ENCODE peak calls at places on chromosome 16, in seven cellular contexts. Y is suprapubic skin, Q is AG09309, V is aorta, B is AG04450, K is pancreas, C is A673. N is an unnamed sample.
A peak's percentile ranks its signal among the peaks of the same experiment; 100 is the strongest.

GRCh38 chr16:77551352-77551751 is 116.5 kb upstream of the ADAMTS18 start:
- DNase-seq in Y (no peak), Q (no peak), V (no peak), B (no peak), K (no peak), C (no peak), N (no peak)

GRCh38 chr16:78704421-78704820 is 605.0 kb downstream of the WWOX start:
- DNase-seq in Y (no peak), Q (no peak), V (no peak), B (no peak), K (no peak), C (peak; percentile 67), N (no peak)

GRCh38 chr16:62625291-62625690 is 589.1 kb upstream of the CDH8 start:
- DNase-seq in Y (no peak), Q (no peak), V (no peak), B (no peak), K (no peak), C (no peak), N (no peak)

GRCh38 chr16:24409045-24409444 is 130.3 kb upstream of the RBBP6 start:
- DNase-seq in Y (no peak), Q (no peak), V (no peak), B (no peak), K (no peak), C (peak; percentile 23), N (no peak)

GRCh38 chr16:85583491-85584181 is 29.5 kb upstream of the GSE1 start:
- DNase-seq in Y (no peak), Q (peak; percentile 55), V (no peak), B (peak; percentile 56), K (no peak), C (peak; percentile 68), N (no peak)

GRCh38 chr16:86635181-86635580 is 56.8 kb downstream of the FOXL1 start:
- DNase-seq in Y (no peak), Q (no peak), V (peak; percentile 66), B (no peak), K (no peak), C (peak; percentile 92), N (no peak)

GRCh38 chr16:87249425-87249824 is 67.8 kb downstream of the C16orf95 start:
- DNase-seq in Y (peak; percentile 63), Q (no peak), V (no peak), B (no peak), K (no peak), C (no peak), N (peak; percentile 51)

GRCh38 chr16:72024862-72025382 is 16.4 kb downstream of the DHODH start:
- DNase-seq in Y (no peak), Q (no peak), V (no peak), B (no peak), K (no peak), C (no peak), N (no peak)

GRCh38 chr16:9415588-9415987 is 324.1 kb downstream of the HAPSTR1 start:
- DNase-seq in Y (no peak), Q (no peak), V (no peak), B (no peak), K (no peak), C (no peak), N (no peak)

GRCh38 chr16:82769845-82770244 is 143.1 kb downstream of the CDH13 start:
- DNase-seq in Y (no peak), Q (no peak), V (peak; percentile 53), B (no peak), K (no peak), C (no peak), N (no peak)

GRCh38 chr16:1511662-1512061 is 18.5 kb downstream of the TELO2 start:
- DNase-seq in Y (no peak), Q (no peak), V (no peak), B (no peak), K (no peak), C (no peak), N (no peak)

GRCh38 chr16:4330277-4330882 is 14.5 kb downstream of the GLIS2 start:
- DNase-seq in Y (peak; percentile 93), Q (no peak), V (peak; percentile 89), B (no peak), K (peak; percentile 69), C (no peak), N (peak; percentile 92)

GRCh38 chr16:69410285-69410990 is 14.0 kb upstream of the CYB5B start:
- DNase-seq in Y (peak; percentile 9), Q (no peak), V (no peak), B (no peak), K (no peak), C (no peak), N (no peak)

GRCh38 chr16:57916735-57917450 is 54.0 kb downstream of the CNGB1 start:
- DNase-seq in Y (no peak), Q (no peak), V (no peak), B (no peak), K (no peak), C (no peak), N (no peak)

GRCh38 chr16:87099001-87099740 is 218.0 kb downstream of the C16orf95 start:
- DNase-seq in Y (no peak), Q (no peak), V (no peak), B (no peak), K (peak; percentile 91), C (no peak), N (no peak)

GRCh38 chr16:67942200-67942509 is 1.8 kb downstream of the LCAT start:
- DNase-seq in Y (no peak), Q (no peak), V (no peak), B (no peak), K (no peak), C (peak; percentile 37), N (no peak)

GRCh38 chr16:10658943-10659342 is 35.8 kb downstream of the TEKT5 start:
- DNase-seq in Y (no peak), Q (no peak), V (no peak), B (no peak), K (no peak), C (no peak), N (no peak)

GRCh38 chr16:20918486-20919239 is 18.1 kb downstream of the LYRM1 start:
- DNase-seq in Y (no peak), Q (no peak), V (peak; percentile 65), B (no peak), K (no peak), C (peak; percentile 19), N (peak; percentile 69)

GRCh38 chr16:78665373-78665772 is 565.9 kb downstream of the WWOX start:
- DNase-seq in Y (no peak), Q (no peak), V (no peak), B (no peak), K (no peak), C (no peak), N (no peak)

GRCh38 chr16:2512920-2513404 is 790 bp upstream of the ATP6V0C start:
- DNase-seq in Y (no peak), Q (no peak), V (peak; percentile 52), B (no peak), K (no peak), C (no peak), N (peak; percentile 69)

GRCh38 chr16:84356591-84357116 is 11.7 kb upstream of the ATP2C2 start:
- DNase-seq in Y (no peak), Q (no peak), V (no peak), B (no peak), K (no peak), C (no peak), N (no peak)

GRCh38 chr16:23691483-23692189 is 12.9 kb downstream of the PLK1 start:
- DNase-seq in Y (no peak), Q (no peak), V (no peak), B (no peak), K (no peak), C (no peak), N (no peak)

GRCh38 chr16:11955713-11956123 is 9.3 kb upstream of the TNFRSF17 start:
- DNase-seq in Y (peak; percentile 60), Q (peak; percentile 95), V (no peak), B (peak; percentile 87), K (no peak), C (peak; percentile 74), N (no peak)

GRCh38 chr16:24471616-24472015 is 67.8 kb upstream of the RBBP6 start:
- DNase-seq in Y (no peak), Q (no peak), V (no peak), B (no peak), K (no peak), C (peak; percentile 55), N (no peak)

GRCh38 chr16:19884021-19884485 is 595 bp downstream of the GPRC5B start:
- DNase-seq in Y (no peak), Q (no peak), V (no peak), B (no peak), K (peak; percentile 31), C (no peak), N (no peak)

GRCh38 chr16:89435051-89435450 is 55.3 kb downstream of the ANKRD11 start:
- DNase-seq in Y (no peak), Q (no peak), V (no peak), B (no peak), K (no peak), C (no peak), N (no peak)

GRCh38 chr16:89430436-89431157 is 59.8 kb downstream of the ANKRD11 start:
- DNase-seq in Y (no peak), Q (no peak), V (no peak), B (no peak), K (no peak), C (no peak), N (no peak)

GRCh38 chr16:89434490-89434889 is 55.9 kb downstream of the ANKRD11 start:
- DNase-seq in Y (no peak), Q (no peak), V (no peak), B (no peak), K (no peak), C (no peak), N (no peak)

GRCh38 chr16:89431158-89431584 is 59.2 kb downstream of the ANKRD11 start:
- DNase-seq in Y (no peak), Q (peak; percentile 38), V (no peak), B (peak; percentile 95), K (no peak), C (no peak), N (no peak)

GRCh38 chr16:89431616-89432015 is 58.7 kb downstream of the ANKRD11 start:
- DNase-seq in Y (no peak), Q (no peak), V (no peak), B (no peak), K (no peak), C (no peak), N (no peak)
- H3K4me3 ChIP-seq in Y (no peak overlapping the region), Q (no peak overlapping the region), V (no peak overlapping the region), B (peak overlapping the region; percentile 14), K (no peak overlapping the region), C (no peak overlapping the region), N (no peak overlapping the region)

GRCh38 chr16:56667581-56668571 is at the start of gene MT1G:
- DNase-seq in Y (peak; percentile 84), Q (no peak), V (peak; percentile 83), B (no peak), K (peak; percentile 89), C (peak; percentile 63), N (peak; percentile 74)
- H3K4me3 ChIP-seq in Y (peak within 1 kb of the TSS; percentile 32), Q (no peak within 1 kb of the TSS), V (no peak within 1 kb of the TSS), B (no peak within 1 kb of the TSS), K (peak within 1 kb of the TSS; percentile 19), C (peak within 1 kb of the TSS; percentile 17), N (no peak within 1 kb of the TSS)

GRCh38 chr16:54281535-54282201 is 4.9 kb downstream of the IRX3 start:
- DNase-seq in Y (peak; percentile 64), Q (no peak), V (no peak), B (no peak), K (no peak), C (no peak), N (peak; percentile 78)
- H3K4me3 ChIP-seq in Y (peak overlapping the region; percentile 91), Q (no peak overlapping the region), V (no peak overlapping the region), B (no peak overlapping the region), K (no peak overlapping the region), C (no peak overlapping the region), N (peak overlapping the region; percentile 60)

DNA sequence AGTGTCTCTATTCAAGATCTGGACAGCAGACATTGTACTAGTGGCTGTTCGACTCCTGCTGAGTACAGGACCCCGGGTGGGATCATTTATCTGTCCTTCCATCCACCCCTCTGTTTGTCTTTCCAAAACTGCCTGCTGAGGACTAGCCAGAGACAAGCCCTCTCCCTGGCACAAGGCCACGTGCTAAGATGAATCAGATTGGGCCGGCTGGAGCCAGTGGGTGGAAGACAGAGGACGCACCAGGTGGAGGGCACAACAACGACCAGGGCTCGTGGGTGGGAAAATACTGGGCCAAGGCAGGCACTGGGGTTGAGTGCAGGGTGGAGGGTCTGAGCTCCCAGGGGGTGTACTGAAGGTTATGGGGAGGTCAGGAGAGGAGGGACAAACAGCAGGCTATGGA is 1.4 kb upstream of the CA7 start:
- DNase-seq in Y (no peak), Q (no peak), V (no peak), B (no peak), K (no peak), C (no peak), N (no peak)
- H3K4me3 ChIP-seq in Y (no peak overlapping the region), Q (no peak overlapping the region), V (no peak overlapping the region), B (no peak overlapping the region), K (no peak overlapping the region), C (no peak overlapping the region), N (no peak overlapping the region)